ENCODE peak calls at places on chromosome 11, in six cellular contexts. One of them, this sample, is unnamed.

GRCh38 chr11:77250881-77251640 is 50.4 kb downstream of the GDPD4 start:
- DNase-seq in neuronal stem cell: no peak
- DNase-seq in mesenchymal stem cell: peak; percentile 76
- DNase-seq in H1: no peak
- DNase-seq in IMR-90: peak; percentile 85
- DNase-seq in trophoblast cell: no peak
- DNase-seq in this sample: no peak

GRCh38 chr11:18495703-18496102 is 31.0 kb downstream of the TSG101 start:
- DNase-seq in neuronal stem cell: no peak
- DNase-seq in mesenchymal stem cell: no peak
- DNase-seq in H1: no peak
- DNase-seq in IMR-90: no peak
- DNase-seq in trophoblast cell: no peak
- DNase-seq in this sample: no peak

GRCh38 chr11:62804310-62805043 is 763 bp downstream of the NXF1 start:
- DNase-seq in neuronal stem cell: no peak
- DNase-seq in mesenchymal stem cell: peak; percentile 75
- DNase-seq in H1: no peak
- DNase-seq in IMR-90: peak; percentile 55
- DNase-seq in trophoblast cell: no peak
- DNase-seq in this sample: peak; percentile 41

GRCh38 chr11:93573184-93573583 is 30.0 kb upstream of the SMCO4 start:
- DNase-seq in neuronal stem cell: no peak
- DNase-seq in mesenchymal stem cell: no peak
- DNase-seq in H1: no peak
- DNase-seq in IMR-90: no peak
- DNase-seq in trophoblast cell: no peak
- DNase-seq in this sample: no peak

GRCh38 chr11:15938362-15938725 is 418.0 kb downstream of the SOX6 start:
- DNase-seq in neuronal stem cell: no peak
- DNase-seq in mesenchymal stem cell: no peak
- DNase-seq in H1: peak; percentile 40
- DNase-seq in IMR-90: no peak
- DNase-seq in trophoblast cell: no peak
- DNase-seq in this sample: no peak

GRCh38 chr11:110295487-110296225 is 758 bp downstream of the RDX start:
- DNase-seq in neuronal stem cell: peak; percentile 55
- DNase-seq in mesenchymal stem cell: peak; percentile 68
- DNase-seq in H1: peak; percentile 64
- DNase-seq in IMR-90: peak; percentile 40
- DNase-seq in trophoblast cell: peak; percentile 10
- DNase-seq in this sample: peak; percentile 67

GRCh38 chr11:19800714-19801519 is 88.3 kb downstream of the NAV2 start:
- DNase-seq in neuronal stem cell: no peak
- DNase-seq in mesenchymal stem cell: no peak
- DNase-seq in H1: no peak
- DNase-seq in IMR-90: no peak
- DNase-seq in trophoblast cell: no peak
- DNase-seq in this sample: no peak

GRCh38 chr11:86264649-86265048 is 20.1 kb downstream of the EED start:
- DNase-seq in neuronal stem cell: no peak
- DNase-seq in mesenchymal stem cell: no peak
- DNase-seq in H1: no peak
- DNase-seq in IMR-90: no peak
- DNase-seq in trophoblast cell: no peak
- DNase-seq in this sample: no peak

GRCh38 chr11:79708319-79708928 is 267.6 kb upstream of the TENM4 start:
- DNase-seq in neuronal stem cell: peak; percentile 45
- DNase-seq in mesenchymal stem cell: peak; percentile 50
- DNase-seq in H1: peak; percentile 51
- DNase-seq in IMR-90: peak; percentile 50
- DNase-seq in trophoblast cell: no peak
- DNase-seq in this sample: peak; percentile 75

GRCh38 chr11:94762208-94762607 is 5.9 kb upstream of the AMOTL1 start:
- DNase-seq in neuronal stem cell: no peak
- DNase-seq in mesenchymal stem cell: no peak
- DNase-seq in H1: no peak
- DNase-seq in IMR-90: no peak
- DNase-seq in trophoblast cell: no peak
- DNase-seq in this sample: peak; percentile 61

GRCh38 chr11:111427471-111427912 is 48.4 kb upstream of the POU2AF1 start:
- DNase-seq in neuronal stem cell: no peak
- DNase-seq in mesenchymal stem cell: no peak
- DNase-seq in H1: no peak
- DNase-seq in IMR-90: no peak
- DNase-seq in trophoblast cell: no peak
- DNase-seq in this sample: no peak

GRCh38 chr11:3866206-3866605 is 10.7 kb downstream of the STIM1 start:
- DNase-seq in neuronal stem cell: no peak
- DNase-seq in mesenchymal stem cell: peak; percentile 46
- DNase-seq in H1: no peak
- DNase-seq in IMR-90: no peak
- DNase-seq in trophoblast cell: peak; percentile 26
- DNase-seq in this sample: peak; percentile 78

GRCh38 chr11:74388678-74389327 is 9.4 kb downstream of the PGM2L1 start:
- DNase-seq in neuronal stem cell: peak; percentile 33
- DNase-seq in mesenchymal stem cell: peak; percentile 66
- DNase-seq in H1: peak; percentile 61
- DNase-seq in IMR-90: peak; percentile 55
- DNase-seq in trophoblast cell: peak; percentile 60
- DNase-seq in this sample: peak; percentile 82

GRCh38 chr11:102849319-102849718 is 5.9 kb upstream of the MMP3 start:
- DNase-seq in neuronal stem cell: no peak
- DNase-seq in mesenchymal stem cell: peak; percentile 18
- DNase-seq in H1: no peak
- DNase-seq in IMR-90: peak; percentile 45
- DNase-seq in trophoblast cell: peak; percentile 29
- DNase-seq in this sample: no peak

GRCh38 chr11:26204110-26204509 is 127.8 kb upstream of the ANO3 start:
- DNase-seq in neuronal stem cell: no peak
- DNase-seq in mesenchymal stem cell: no peak
- DNase-seq in H1: no peak
- DNase-seq in IMR-90: no peak
- DNase-seq in trophoblast cell: no peak
- DNase-seq in this sample: no peak

GRCh38 chr11:35142481-35143207 is 3.7 kb downstream of the CD44 start:
- DNase-seq in neuronal stem cell: no peak
- DNase-seq in mesenchymal stem cell: peak; percentile 88
- DNase-seq in H1: no peak
- DNase-seq in IMR-90: peak; percentile 82
- DNase-seq in trophoblast cell: peak; percentile 34
- DNase-seq in this sample: no peak

GRCh38 chr11:69380451-69380901 is 86.5 kb downstream of the MYEOV start:
- DNase-seq in neuronal stem cell: no peak
- DNase-seq in mesenchymal stem cell: no peak
- DNase-seq in H1: no peak
- DNase-seq in IMR-90: no peak
- DNase-seq in trophoblast cell: no peak
- DNase-seq in this sample: no peak

GRCh38 chr11:82869657-82870056 is 30.6 kb downstream of the PRCP start:
- DNase-seq in neuronal stem cell: no peak
- DNase-seq in mesenchymal stem cell: peak; percentile 17
- DNase-seq in H1: no peak
- DNase-seq in IMR-90: no peak
- DNase-seq in trophoblast cell: no peak
- DNase-seq in this sample: no peak

GRCh38 chr11:120021978-120022377 is 115.9 kb downstream of the TRIM29 start:
- DNase-seq in neuronal stem cell: no peak
- DNase-seq in mesenchymal stem cell: no peak
- DNase-seq in H1: no peak
- DNase-seq in IMR-90: no peak
- DNase-seq in trophoblast cell: no peak
- DNase-seq in this sample: no peak

GRCh38 chr11:132396318-132396717 is 1025.9 kb downstream of the NTM start:
- DNase-seq in neuronal stem cell: no peak
- DNase-seq in mesenchymal stem cell: no peak
- DNase-seq in H1: no peak
- DNase-seq in IMR-90: no peak
- DNase-seq in trophoblast cell: no peak
- DNase-seq in this sample: no peak

GRCh38 chr11:118010738-118011461 is 24.7 kb downstream of the IL10RA start:
- DNase-seq in neuronal stem cell: no peak
- DNase-seq in mesenchymal stem cell: no peak
- DNase-seq in H1: peak; percentile 38
- DNase-seq in IMR-90: no peak
- DNase-seq in trophoblast cell: peak; percentile 30
- DNase-seq in this sample: no peak

GRCh38 chr11:65489706-65490310 is 9.0 kb upstream of the MALAT1 start:
- DNase-seq in neuronal stem cell: no peak
- DNase-seq in mesenchymal stem cell: no peak
- DNase-seq in H1: no peak
- DNase-seq in IMR-90: no peak
- DNase-seq in trophoblast cell: peak; percentile 90
- DNase-seq in this sample: peak; percentile 71

GRCh38 chr11:65489061-65489705 is 9.7 kb upstream of the MALAT1 start:
- DNase-seq in neuronal stem cell: peak; percentile 88
- DNase-seq in mesenchymal stem cell: peak; percentile 98
- DNase-seq in H1: peak; percentile 75
- DNase-seq in IMR-90: peak; percentile 90
- DNase-seq in trophoblast cell: peak; percentile 100
- DNase-seq in this sample: peak; percentile 99

GRCh38 chr11:65487467-65488272 is 11.2 kb upstream of the MALAT1 start:
- DNase-seq in neuronal stem cell: peak; percentile 99
- DNase-seq in mesenchymal stem cell: peak; percentile 100
- DNase-seq in H1: peak; percentile 95
- DNase-seq in IMR-90: peak; percentile 100
- DNase-seq in trophoblast cell: peak; percentile 99
- DNase-seq in this sample: peak; percentile 100

GRCh38 chr11:65486570-65487466 is 12.0 kb upstream of the MALAT1 start:
- DNase-seq in neuronal stem cell: no peak
- DNase-seq in mesenchymal stem cell: no peak
- DNase-seq in H1: no peak
- DNase-seq in IMR-90: no peak
- DNase-seq in trophoblast cell: no peak
- DNase-seq in this sample: no peak

DNA sequence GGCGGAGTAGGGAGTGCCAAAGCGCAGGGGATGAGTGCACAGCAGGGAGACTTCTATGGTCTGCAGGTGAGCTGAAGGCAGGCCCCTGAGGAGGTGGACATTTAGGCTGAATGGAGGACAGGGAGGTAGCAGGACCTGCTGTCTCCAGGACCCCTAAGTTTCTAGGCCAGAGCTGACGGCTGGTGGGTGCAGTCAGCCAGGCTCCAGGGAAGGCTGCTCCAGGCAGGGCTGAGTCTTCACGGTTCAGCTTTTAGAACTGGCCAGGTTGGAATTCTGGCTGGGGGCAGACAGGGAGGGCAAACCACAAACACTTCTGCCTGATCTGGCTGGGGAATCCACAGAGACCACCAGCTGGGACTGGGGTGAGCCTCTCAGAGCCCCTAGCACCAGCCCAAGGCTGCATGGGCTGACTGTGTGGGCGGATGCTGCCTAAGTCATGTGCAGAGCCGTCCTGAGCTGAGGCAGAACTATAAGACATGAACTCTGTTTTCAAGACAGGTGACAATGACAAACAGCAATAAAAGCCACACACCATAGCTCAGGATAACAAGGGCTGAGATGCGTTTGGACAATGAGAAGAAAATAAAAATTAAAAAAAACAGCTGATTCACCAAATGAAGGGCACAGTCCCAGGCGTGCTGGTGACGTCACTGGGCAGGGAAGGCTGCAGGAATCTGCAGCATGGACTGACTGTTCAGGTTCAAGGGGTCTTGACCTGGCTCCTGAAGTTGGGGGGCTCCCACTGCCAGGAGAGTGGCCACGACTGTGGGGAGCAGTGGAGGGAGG is 10.4 kb upstream of the MALAT1 start:
- DNase-seq in neuronal stem cell: no peak
- DNase-seq in mesenchymal stem cell: peak; percentile 80
- DNase-seq in H1: no peak
- DNase-seq in IMR-90: peak; percentile 71
- DNase-seq in trophoblast cell: no peak
- DNase-seq in this sample: peak; percentile 75
- H2BK120ac ChIP-seq in neuronal stem cell: peak overlapping the region; percentile 38
- H2BK120ac ChIP-seq in mesenchymal stem cell: peak overlapping the region; percentile 97
- H2BK120ac ChIP-seq in H1: peak overlapping the region; percentile 98
- H2BK120ac ChIP-seq in IMR-90: peak overlapping the region; percentile 97
- H2BK120ac ChIP-seq in trophoblast cell: peak overlapping the region; percentile 96
- H2BK120ac ChIP-seq in this sample: peak overlapping the region; percentile 7

DNA sequence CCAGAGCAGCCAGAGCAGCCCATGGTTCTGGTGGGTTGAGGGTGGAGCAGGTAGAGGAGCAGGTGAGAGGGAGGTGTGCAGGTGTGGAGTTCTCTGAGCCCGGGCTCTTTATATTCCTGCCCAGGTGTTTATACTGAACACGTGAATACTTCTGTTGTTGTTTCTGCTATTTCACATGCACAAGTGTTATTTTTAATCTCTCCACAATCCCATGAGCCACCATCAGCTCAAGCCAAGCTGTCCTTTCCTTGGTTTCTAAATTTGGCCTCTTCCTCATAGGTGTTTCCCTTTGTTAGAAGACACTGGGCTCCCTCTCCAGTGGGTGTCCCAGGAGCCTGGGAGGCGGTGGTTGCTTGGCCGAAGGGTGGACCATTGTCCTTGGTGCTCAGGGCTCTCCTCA is at the start of gene KRTAP5-3:
- DNase-seq in neuronal stem cell: no peak
- DNase-seq in mesenchymal stem cell: no peak
- DNase-seq in H1: no peak
- DNase-seq in IMR-90: no peak
- DNase-seq in trophoblast cell: no peak
- DNase-seq in this sample: no peak
- H3K79me1 ChIP-seq in neuronal stem cell: peaks cover 3% of the 10 kb centered on the region
- H3K79me1 ChIP-seq in mesenchymal stem cell: no peaks in the 10 kb centered on the region
- H3K79me1 ChIP-seq in H1: no peaks in the 10 kb centered on the region
- H3K79me1 ChIP-seq in IMR-90: no peaks in the 10 kb centered on the region
- H3K79me1 ChIP-seq in trophoblast cell: no peaks in the 10 kb centered on the region
- H3K79me1 ChIP-seq in this sample: no peaks in the 10 kb centered on the region

GRCh38 chr11:848380-848931 is 5.8 kb downstream of the TSPAN4 start:
- DNase-seq in neuronal stem cell: no peak
- DNase-seq in mesenchymal stem cell: peak; percentile 50
- DNase-seq in H1: peak; percentile 85
- DNase-seq in IMR-90: no peak
- DNase-seq in trophoblast cell: no peak
- DNase-seq in this sample: no peak
- H3K36me3 ChIP-seq in neuronal stem cell: no peaks in the 10 kb centered on the region
- H3K36me3 ChIP-seq in mesenchymal stem cell: peaks cover 11% of the 10 kb centered on the region
- H3K36me3 ChIP-seq in H1: no peaks in the 10 kb centered on the region
- H3K36me3 ChIP-seq in IMR-90: peaks cover 2% of the 10 kb centered on the region
- H3K36me3 ChIP-seq in trophoblast cell: no peaks in the 10 kb centered on the region
- H3K36me3 ChIP-seq in this sample: no peaks in the 10 kb centered on the region

GRCh38 chr11:57668467-57668890 is 565 bp downstream of the ZDHHC5 start:
- DNase-seq in neuronal stem cell: no peak
- DNase-seq in mesenchymal stem cell: no peak
- DNase-seq in H1: no peak
- DNase-seq in IMR-90: no peak
- DNase-seq in trophoblast cell: no peak
- DNase-seq in this sample: peak; percentile 39

GRCh38 chr11:57667715-57668466 is at the start of gene ZDHHC5:
- DNase-seq in neuronal stem cell: peak; percentile 99
- DNase-seq in mesenchymal stem cell: peak; percentile 99
- DNase-seq in H1: peak; percentile 97
- DNase-seq in IMR-90: peak; percentile 100
- DNase-seq in trophoblast cell: peak; percentile 99
- DNase-seq in this sample: peak; percentile 100

GRCh38 chr11:57663975-57664374 is 3.9 kb upstream of the ZDHHC5 start:
- DNase-seq in neuronal stem cell: no peak
- DNase-seq in mesenchymal stem cell: no peak
- DNase-seq in H1: no peak
- DNase-seq in IMR-90: no peak
- DNase-seq in trophoblast cell: no peak
- DNase-seq in this sample: no peak

GRCh38 chr11:57662893-57663292 is 5.0 kb upstream of the ZDHHC5 start:
- DNase-seq in neuronal stem cell: no peak
- DNase-seq in mesenchymal stem cell: no peak
- DNase-seq in H1: no peak
- DNase-seq in IMR-90: no peak
- DNase-seq in trophoblast cell: peak; percentile 62
- DNase-seq in this sample: peak; percentile 55

GRCh38 chr11:57667065-57667714 is 724 bp upstream of the ZDHHC5 start:
- DNase-seq in neuronal stem cell: peak; percentile 98
- DNase-seq in mesenchymal stem cell: peak; percentile 99
- DNase-seq in H1: peak; percentile 86
- DNase-seq in IMR-90: peak; percentile 99
- DNase-seq in trophoblast cell: peak; percentile 96
- DNase-seq in this sample: peak; percentile 99
- H2BK120ac ChIP-seq in neuronal stem cell: no peak overlapping the region
- H2BK120ac ChIP-seq in mesenchymal stem cell: peak overlapping the region; percentile 94
- H2BK120ac ChIP-seq in H1: peak overlapping the region; percentile 84
- H2BK120ac ChIP-seq in IMR-90: peak overlapping the region; percentile 100
- H2BK120ac ChIP-seq in trophoblast cell: peak overlapping the region; percentile 56
- H2BK120ac ChIP-seq in this sample: no peak overlapping the region

This sample was measured in mesendoderm.